ENCODE peak calls at places on chromosomes 5 and 9, in nine cellular contexts. One of them, this sample, is unnamed.

GRCh38 chr9:17528859-17529258 is 50.0 kb upstream of the SH3GL2 start:
- DNase-seq in erythroblast: peak
- DNase-seq in cardiac fibroblast: peak
- DNase-seq in adrenal gland: no peak
- DNase-seq in left ventricle myocardium inferior: no peak
- DNase-seq in iris pigment epithelial cell: no peak
- DNase-seq in choroid plexus epithelial cell: peak
- DNase-seq in HFFc6: no peak
- DNase-seq in brain microvascular endothelial cell: no peak
- DNase-seq in this sample: no peak

GRCh38 chr5:127038550-127038949 is 8.2 kb upstream of the MARCHF3 start:
- DNase-seq in brain microvascular endothelial cell: no peak
- DNase-seq in cardiac fibroblast: no peak
- DNase-seq in iris pigment epithelial cell: no peak
- DNase-seq in erythroblast: no peak
- DNase-seq in left ventricle myocardium inferior: no peak
- DNase-seq in choroid plexus epithelial cell: peak
- DNase-seq in HFFc6: no peak
- DNase-seq in adrenal gland: no peak
- DNase-seq in this sample: no peak

GRCh38 chr9:131578778-131579504 is 33.6 kb downstream of the PRRT1B start:
- DNase-seq in cardiac fibroblast: no peak
- DNase-seq in iris pigment epithelial cell: no peak
- DNase-seq in choroid plexus epithelial cell: peak
- DNase-seq in left ventricle myocardium inferior: no peak
- DNase-seq in adrenal gland: no peak
- DNase-seq in erythroblast: no peak
- DNase-seq in brain microvascular endothelial cell: no peak
- DNase-seq in HFFc6: no peak
- DNase-seq in this sample: no peak

GRCh38 chr5:93192107-93192506 is 388.9 kb downstream of the NR2F1-AS1 start:
- DNase-seq in iris pigment epithelial cell: peak
- DNase-seq in choroid plexus epithelial cell: peak
- DNase-seq in HFFc6: peak
- DNase-seq in adrenal gland: no peak
- DNase-seq in erythroblast: no peak
- DNase-seq in brain microvascular endothelial cell: peak
- DNase-seq in cardiac fibroblast: peak
- DNase-seq in left ventricle myocardium inferior: no peak
- DNase-seq in this sample: no peak

GRCh38 chr9:112447283-112447761 is 39.3 kb upstream of the KIAA1958 start:
- DNase-seq in brain microvascular endothelial cell: peak
- DNase-seq in adrenal gland: peak
- DNase-seq in HFFc6: peak
- DNase-seq in iris pigment epithelial cell: peak
- DNase-seq in erythroblast: no peak
- DNase-seq in cardiac fibroblast: peak
- DNase-seq in choroid plexus epithelial cell: peak
- DNase-seq in left ventricle myocardium inferior: no peak
- DNase-seq in this sample: no peak

GRCh38 chr5:107831612-107832395 is 161.1 kb upstream of the EFNA5 start:
- DNase-seq in adrenal gland: peak
- DNase-seq in left ventricle myocardium inferior: no peak
- DNase-seq in erythroblast: no peak
- DNase-seq in cardiac fibroblast: no peak
- DNase-seq in choroid plexus epithelial cell: no peak
- DNase-seq in HFFc6: no peak
- DNase-seq in brain microvascular endothelial cell: no peak
- DNase-seq in iris pigment epithelial cell: no peak
- DNase-seq in this sample: no peak

GRCh38 chr9:126482361-126483044 is 131.2 kb upstream of the LMX1B start:
- DNase-seq in brain microvascular endothelial cell: peak
- DNase-seq in HFFc6: no peak
- DNase-seq in left ventricle myocardium inferior: no peak
- DNase-seq in iris pigment epithelial cell: peak
- DNase-seq in cardiac fibroblast: peak
- DNase-seq in choroid plexus epithelial cell: peak
- DNase-seq in erythroblast: no peak
- DNase-seq in adrenal gland: peak
- DNase-seq in this sample: peak

GRCh38 chr9:98263482-98264357 is 8.3 kb upstream of the TBC1D2 start:
- DNase-seq in adrenal gland: peak
- DNase-seq in choroid plexus epithelial cell: peak
- DNase-seq in HFFc6: peak
- DNase-seq in cardiac fibroblast: peak
- DNase-seq in left ventricle myocardium inferior: peak
- DNase-seq in iris pigment epithelial cell: peak
- DNase-seq in erythroblast: peak
- DNase-seq in brain microvascular endothelial cell: peak
- DNase-seq in this sample: peak

GRCh38 chr5:149114403-149115312 is 26.6 kb upstream of the ABLIM3 start:
- DNase-seq in iris pigment epithelial cell: peak
- DNase-seq in erythroblast: peak
- DNase-seq in choroid plexus epithelial cell: peak
- DNase-seq in HFFc6: peak
- DNase-seq in brain microvascular endothelial cell: peak
- DNase-seq in adrenal gland: peak
- DNase-seq in left ventricle myocardium inferior: peak
- DNase-seq in cardiac fibroblast: peak
- DNase-seq in this sample: peak

GRCh38 chr5:81856948-81857928 is 106.3 kb upstream of the SSBP2 start:
- DNase-seq in left ventricle myocardium inferior: peak
- DNase-seq in erythroblast: peak
- DNase-seq in HFFc6: no peak
- DNase-seq in iris pigment epithelial cell: no peak
- DNase-seq in adrenal gland: peak
- DNase-seq in choroid plexus epithelial cell: peak
- DNase-seq in cardiac fibroblast: peak
- DNase-seq in brain microvascular endothelial cell: no peak
- DNase-seq in this sample: no peak

GRCh38 chr9:84436386-84437114 is 96.0 kb upstream of the SLC28A3 start:
- DNase-seq in HFFc6: no peak
- DNase-seq in left ventricle myocardium inferior: peak
- DNase-seq in erythroblast: no peak
- DNase-seq in cardiac fibroblast: no peak
- DNase-seq in adrenal gland: no peak
- DNase-seq in choroid plexus epithelial cell: no peak
- DNase-seq in brain microvascular endothelial cell: no peak
- DNase-seq in iris pigment epithelial cell: no peak
- DNase-seq in this sample: no peak

GRCh38 chr5:5165541-5166002 is 25.4 kb downstream of the ADAMTS16 start:
- DNase-seq in cardiac fibroblast: no peak
- DNase-seq in iris pigment epithelial cell: no peak
- DNase-seq in adrenal gland: no peak
- DNase-seq in erythroblast: no peak
- DNase-seq in HFFc6: peak
- DNase-seq in left ventricle myocardium inferior: no peak
- DNase-seq in brain microvascular endothelial cell: no peak
- DNase-seq in choroid plexus epithelial cell: peak
- DNase-seq in this sample: no peak

GRCh38 chr5:2863133-2863532 is 111.7 kb upstream of the IRX2 start:
- DNase-seq in HFFc6: no peak
- DNase-seq in left ventricle myocardium inferior: no peak
- DNase-seq in adrenal gland: no peak
- DNase-seq in cardiac fibroblast: no peak
- DNase-seq in iris pigment epithelial cell: no peak
- DNase-seq in brain microvascular endothelial cell: no peak
- DNase-seq in erythroblast: no peak
- DNase-seq in choroid plexus epithelial cell: no peak
- DNase-seq in this sample: no peak

GRCh38 chr5:154190652-154191304 is at the start of gene GALNT10:
- DNase-seq in choroid plexus epithelial cell: peak
- DNase-seq in adrenal gland: peak
- DNase-seq in iris pigment epithelial cell: peak
- DNase-seq in erythroblast: peak
- DNase-seq in HFFc6: no peak
- DNase-seq in left ventricle myocardium inferior: peak
- DNase-seq in brain microvascular endothelial cell: no peak
- DNase-seq in cardiac fibroblast: peak
- DNase-seq in this sample: peak

GRCh38 chr9:81686614-81687520 is 2.5 kb downstream of the TLE1 start:
- DNase-seq in brain microvascular endothelial cell: peak
- DNase-seq in HFFc6: peak
- DNase-seq in erythroblast: peak
- DNase-seq in left ventricle myocardium inferior: peak
- DNase-seq in iris pigment epithelial cell: peak
- DNase-seq in choroid plexus epithelial cell: peak
- DNase-seq in cardiac fibroblast: peak
- DNase-seq in adrenal gland: peak
- DNase-seq in this sample: peak

GRCh38 chr9:126788631-126789349 is 16.1 kb upstream of the ZBTB43 start:
- DNase-seq in choroid plexus epithelial cell: peak
- DNase-seq in adrenal gland: no peak
- DNase-seq in iris pigment epithelial cell: peak
- DNase-seq in brain microvascular endothelial cell: peak
- DNase-seq in HFFc6: peak
- DNase-seq in left ventricle myocardium inferior: no peak
- DNase-seq in erythroblast: no peak
- DNase-seq in cardiac fibroblast: peak
- DNase-seq in this sample: no peak

GRCh38 chr9:127966416-127967150 is 14.2 kb downstream of the EEIG1 start:
- DNase-seq in iris pigment epithelial cell: no peak
- DNase-seq in adrenal gland: peak
- DNase-seq in erythroblast: no peak
- DNase-seq in HFFc6: no peak
- DNase-seq in choroid plexus epithelial cell: no peak
- DNase-seq in left ventricle myocardium inferior: peak
- DNase-seq in cardiac fibroblast: no peak
- DNase-seq in brain microvascular endothelial cell: no peak
- DNase-seq in this sample: no peak

GRCh38 chr9:93896093-93896492 is 59.1 kb downstream of the BARX1 start:
- DNase-seq in brain microvascular endothelial cell: no peak
- DNase-seq in erythroblast: no peak
- DNase-seq in adrenal gland: no peak
- DNase-seq in left ventricle myocardium inferior: no peak
- DNase-seq in choroid plexus epithelial cell: no peak
- DNase-seq in iris pigment epithelial cell: no peak
- DNase-seq in HFFc6: no peak
- DNase-seq in cardiac fibroblast: no peak
- DNase-seq in this sample: no peak

GRCh38 chr5:69042915-69043795 is 50.7 kb upstream of the SLC30A5 start:
- DNase-seq in cardiac fibroblast: peak
- DNase-seq in choroid plexus epithelial cell: peak
- DNase-seq in adrenal gland: peak
- DNase-seq in HFFc6: peak
- DNase-seq in left ventricle myocardium inferior: peak
- DNase-seq in erythroblast: peak
- DNase-seq in brain microvascular endothelial cell: peak
- DNase-seq in iris pigment epithelial cell: peak
- DNase-seq in this sample: peak